ENCODE peak calls at places on chromosomes 4 and X, in four cellular contexts. B is H1, Z is K562, G is HepG2. D is an unnamed sample.

GRCh38 chrX:130114141-130114561 is 3.9 kb upstream of the ELF4 start:
- DNase-seq in B (no peak), Z (peak; percentile 39), G (no peak), D (no peak)

GRCh38 chr4:23697722-23698121 is 192.1 kb downstream of the PPARGC1A start:
- DNase-seq in B (no peak), Z (no peak), G (no peak), D (no peak)

GRCh38 chr4:176320340-176320975 is 692 bp downstream of the SPCS3 start:
- DNase-seq in B (no peak), Z (peak; percentile 85), G (peak; percentile 70), D (peak; percentile 48)

GRCh38 chr4:145231906-145232700 is 51.7 kb upstream of the OTUD4 start:
- DNase-seq in B (no peak), Z (no peak), G (no peak), D (no peak)

GRCh38 chr4:165684177-165684870 is 188.7 kb upstream of the TLL1 start:
- DNase-seq in B (no peak), Z (no peak), G (no peak), D (no peak)

GRCh38 chrX:10288400-10288799 is 131.6 kb downstream of the CLCN4 start:
- DNase-seq in B (no peak), Z (no peak), G (no peak), D (no peak)

GRCh38 chr4:1614502-1614853 is 69.6 kb downstream of the FAM53A start:
- DNase-seq in B (no peak), Z (no peak), G (no peak), D (no peak)

GRCh38 chr4:164918956-164919355 is 42.0 kb downstream of the APELA start:
- DNase-seq in B (no peak), Z (no peak), G (no peak), D (no peak)

GRCh38 chr4:6694177-6694901 is 661 bp downstream of the S100P start:
- DNase-seq in B (no peak), Z (no peak), G (no peak), D (no peak)

GRCh38 chrX:116417968-116418367 is 18.4 kb upstream of the SLC6A14 start:
- DNase-seq in B (no peak), Z (no peak), G (no peak), D (no peak)

GRCh38 chr4:143411527-143412480 is 75.1 kb downstream of the GAB1 start:
- DNase-seq in B (no peak), Z (no peak), G (no peak), D (no peak)

GRCh38 chr4:28518781-28519180 is 1658.1 kb downstream of the STIM2 start:
- DNase-seq in B (no peak), Z (no peak), G (no peak), D (no peak)

GRCh38 chr4:26140150-26140898 is 180.5 kb upstream of the RBPJ start:
- DNase-seq in B (no peak), Z (peak; percentile 9), G (no peak), D (no peak)

GRCh38 chr4:7007944-7008343 is 35.2 kb upstream of the TADA2B start:
- DNase-seq in B (no peak), Z (no peak), G (peak; percentile 49), D (no peak)

GRCh38 chr4:142818009-142818408 is 28.1 kb downstream of the INPP4B start:
- DNase-seq in B (no peak), Z (no peak), G (no peak), D (no peak)

GRCh38 chrX:23436875-23437274 is 102.2 kb downstream of the PTCHD1 start:
- DNase-seq in B (peak; percentile 39), Z (no peak), G (no peak), D (no peak)

GRCh38 chr4:78441786-78442185 is 109.8 kb upstream of the ANXA3 start:
- DNase-seq in B (no peak), Z (no peak), G (no peak), D (no peak)

GRCh38 chr4:8171941-8172924 is 13.6 kb upstream of the ABLIM2 start:
- DNase-seq in B (no peak), Z (no peak), G (no peak), D (peak; percentile 24)

GRCh38 chrX:133922390-133922772 is 63.0 kb downstream of the GPC3 start:
- DNase-seq in B (no peak), Z (no peak), G (no peak), D (no peak)

GRCh38 chr4:188110741-188111458 is 1.5 kb upstream of the TRIML2 start:
- DNase-seq in B (no peak), Z (no peak), G (no peak), D (no peak)

DNA sequence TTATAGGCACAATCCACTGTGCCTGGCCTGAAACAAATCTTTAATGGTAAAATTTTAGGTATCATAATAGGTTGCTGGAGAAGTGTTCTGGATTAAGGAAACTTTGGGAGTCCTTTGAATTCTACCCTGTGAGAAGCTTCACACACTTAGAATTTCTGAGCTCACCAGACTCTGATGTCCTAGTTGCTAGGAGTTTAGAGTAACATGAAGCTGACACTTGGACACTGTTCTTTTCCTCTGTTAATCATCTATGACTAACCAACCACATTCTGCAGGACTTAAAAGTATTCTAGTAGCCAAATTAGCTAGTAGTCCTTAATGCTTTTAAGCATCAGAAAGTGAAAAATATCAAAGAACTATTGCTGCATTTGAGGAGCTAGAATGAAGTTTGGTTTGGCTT is 38.6 kb upstream of the IGFBP7 start:
- DNase-seq in B (no peak), Z (no peak), G (no peak), D (no peak)
- TF ChIP-seq CBX5 in B (no peak), Z (no peak), G (no peak), D (no peak)

DNA sequence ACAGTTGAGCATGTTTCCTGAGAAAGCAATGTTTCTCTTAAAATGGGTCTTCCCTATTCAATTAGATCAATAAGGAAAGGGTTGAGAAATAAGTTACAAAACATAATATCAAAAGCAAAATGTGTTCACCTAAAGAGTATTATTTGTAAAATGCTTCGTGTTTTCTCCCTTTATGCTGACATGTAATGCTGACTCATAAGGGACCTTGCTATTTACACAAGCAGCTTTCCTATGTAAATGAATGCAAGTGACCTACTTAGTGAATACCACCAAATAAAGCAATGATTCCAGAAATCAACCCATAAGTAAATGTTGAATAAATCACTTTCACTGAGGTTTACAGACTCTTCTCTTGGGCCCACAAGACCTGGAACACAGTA is 91.5 kb downstream of the ELOVL6 start:
- DNase-seq in B (no peak), Z (peak; percentile 13), G (peak; percentile 60), D (no peak)
- TF ChIP-seq ATF3 in B (no peak), Z (peak; percentile 67), G (no peak), D (no peak)

DNA sequence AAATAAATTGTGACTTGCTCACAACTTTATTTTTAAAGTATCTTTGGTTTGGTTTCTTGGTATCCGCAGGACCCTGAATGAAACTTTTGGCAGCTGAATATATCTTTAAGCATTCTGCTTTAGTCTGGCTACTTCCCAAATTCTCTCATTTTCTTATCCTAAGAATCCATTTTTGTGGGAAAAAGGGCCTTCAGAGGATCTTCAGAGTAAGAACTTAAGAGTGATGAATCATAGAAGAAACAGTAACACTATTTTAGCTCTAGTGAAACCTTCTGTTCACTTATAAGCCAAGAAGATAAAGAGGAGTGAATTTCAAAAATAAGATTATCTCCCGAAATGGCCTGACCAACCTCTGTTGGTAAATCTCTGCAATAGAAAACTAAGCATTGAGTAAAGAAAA is 540.6 kb upstream of the MAGEB18 start:
- DNase-seq in B (no peak), Z (no peak), G (no peak), D (no peak)
- TF ChIP-seq CBX5 in B (no peak), Z (no peak), G (no peak), D (no peak)

GRCh38 chr4:117640836-117641235 is 393.4 kb upstream of the NDST3 start:
- DNase-seq in B (no peak), Z (no peak), G (no peak), D (no peak)
- TF ChIP-seq ATF3 in B (no peak), Z (no peak), G (no peak), D (no peak)

GRCh38 chr4:16715482-16715881 is 183.0 kb downstream of the LDB2 start:
- DNase-seq in B (no peak), Z (no peak), G (no peak), D (no peak)
- TF ChIP-seq CBX5 in B (no peak), Z (no peak), G (no peak), D (no peak)

DNA sequence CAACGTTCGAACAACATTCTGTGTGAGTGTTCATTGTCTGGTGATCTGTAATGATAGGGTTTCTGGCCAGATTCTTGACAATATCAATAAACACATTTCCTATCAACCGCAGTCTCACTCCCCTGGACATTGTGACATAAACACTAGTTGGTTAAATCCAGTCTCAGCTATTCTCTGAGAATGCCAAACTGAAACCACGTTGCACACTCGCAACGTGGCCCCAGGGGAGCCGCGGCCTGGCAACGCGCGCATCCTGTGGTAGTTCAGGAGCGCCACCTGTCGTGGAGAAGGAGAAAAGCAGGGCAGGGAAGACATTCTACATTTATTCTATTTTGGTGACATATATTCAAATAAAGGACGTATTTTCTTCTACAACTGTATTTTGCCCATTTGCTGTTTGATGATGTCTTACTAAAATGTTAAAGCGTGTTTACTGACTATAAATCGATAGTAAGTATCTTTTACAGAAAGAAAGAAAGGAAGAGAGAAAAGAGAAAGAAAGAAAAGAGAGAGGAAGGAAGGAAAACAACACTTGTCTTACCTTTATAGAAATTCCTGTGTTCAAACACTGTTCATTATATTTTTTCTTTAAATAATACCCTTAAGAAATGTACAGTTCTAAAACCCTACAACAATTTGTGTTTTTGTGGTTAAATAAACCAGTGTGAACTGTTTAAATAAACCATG is 738.3 kb upstream of the FRG1 start:
- DNase-seq in B (no peak), Z (peak; percentile 25), G (peak; percentile 9), D (no peak)
- TF ChIP-seq ATF3 in B (no peak), Z (no peak), G (no peak), D (no peak)

D was measured in GM12878.